ENCODE peak calls at places on chromosome 15, in four cellular contexts. M is mesenteric fat pad; Z is EL; O is activated T-helper 9 cell treated with anti-CD3 and anti-CD28 coated beads, Interleukin-2, amount 50 U/mL, for 16 hours. E is an unnamed sample.

GRCh38 chr15:63860161-63860954 is 26.6 kb upstream of the HERC1 start:
- DNase-seq in O (peak; percentile 9), Z (no peak), M (peak; percentile 57), E (peak; percentile 56)

GRCh38 chr15:35723120-35723707 is 177.2 kb upstream of the DPH6 start:
- DNase-seq in O (no peak), Z (no peak), M (no peak), E (no peak)

GRCh38 chr15:62439543-62440016 is 274.5 kb upstream of the C2CD4B start:
- DNase-seq in O (no peak), M (no peak), Z (peak; percentile 29), E (no peak)

GRCh38 chr15:88234711-88235110 is 21.8 kb downstream of the NTRK3 start:
- DNase-seq in Z (no peak), M (no peak), O (no peak), E (no peak)

GRCh38 chr15:100924436-100924835 is 5.3 kb downstream of the LRRK1 start:
- DNase-seq in O (no peak), M (peak; percentile 69), Z (no peak), E (no peak)

GRCh38 chr15:100693451-100693850 is 91.1 kb downstream of the ASB7 start:
- DNase-seq in M (no peak), Z (no peak), O (no peak), E (no peak)

GRCh38 chr15:81752974-81753373 is 292.8 kb downstream of the MEX3B start:
- DNase-seq in M (no peak), Z (no peak), O (no peak), E (no peak)

GRCh38 chr15:51739056-51739455 is 1.6 kb upstream of the LYSMD2 start:
- DNase-seq in O (no peak), Z (no peak), M (no peak), E (no peak)

GRCh38 chr15:95549168-95549738 is 781.2 kb upstream of the NR2F2 start:
- DNase-seq in O (no peak), Z (peak; percentile 31), M (no peak), E (no peak)

GRCh38 chr15:70912187-70912586 is 19.6 kb downstream of the LRRC49 start:
- DNase-seq in Z (no peak), O (no peak), M (no peak), E (no peak)

GRCh38 chr15:44804303-44805046 is 68.1 kb downstream of the TRIM69 start:
- DNase-seq in Z (no peak), O (no peak), M (no peak), E (no peak)